ENCODE peak calls at places on chromosomes 11 and 22, in six cellular contexts. One of them, this sample, is unnamed.

GRCh38 chr11:74731301-74732094 is at the start of gene CHRDL2:
- DNase-seq in RWPE1: no peak
- DNase-seq in HS-5: no peak
- DNase-seq in M059J: no peak
- DNase-seq in HTR-8/SVneo: no peak
- DNase-seq in NCI-H1930: peak; percentile 39
- DNase-seq in this sample: no peak

GRCh38 chr11:69867076-69868002 is 48.1 kb upstream of the FGF3 start:
- DNase-seq in RWPE1: no peak
- DNase-seq in NCI-H1930: no peak
- DNase-seq in HTR-8/SVneo: no peak
- DNase-seq in HS-5: no peak
- DNase-seq in M059J: peak; percentile 96
- DNase-seq in this sample: peak; percentile 77

GRCh38 chr11:108620958-108621772 is 27.6 kb upstream of the EXPH5 start:
- DNase-seq in HTR-8/SVneo: no peak
- DNase-seq in NCI-H1930: no peak
- DNase-seq in RWPE1: no peak
- DNase-seq in HS-5: no peak
- DNase-seq in M059J: peak; percentile 35
- DNase-seq in this sample: peak; percentile 11

GRCh38 chr11:123519055-123519796 is 89.2 kb downstream of the GRAMD1B start:
- DNase-seq in RWPE1: no peak
- DNase-seq in HTR-8/SVneo: peak; percentile 20
- DNase-seq in HS-5: no peak
- DNase-seq in M059J: peak; percentile 77
- DNase-seq in NCI-H1930: no peak
- DNase-seq in this sample: peak; percentile 67

GRCh38 chr11:48093795-48094642 is 113.7 kb downstream of the PTPRJ start:
- DNase-seq in NCI-H1930: no peak
- DNase-seq in HTR-8/SVneo: peak; percentile 29
- DNase-seq in RWPE1: no peak
- DNase-seq in HS-5: no peak
- DNase-seq in M059J: no peak
- DNase-seq in this sample: no peak

GRCh38 chr11:46066335-46066734 is 54.9 kb downstream of the PHF21A start:
- DNase-seq in M059J: no peak
- DNase-seq in NCI-H1930: no peak
- DNase-seq in HTR-8/SVneo: no peak
- DNase-seq in HS-5: no peak
- DNase-seq in RWPE1: peak; percentile 13
- DNase-seq in this sample: no peak

GRCh38 chr11:101126551-101127347 is 2.9 kb downstream of the PGR start:
- DNase-seq in RWPE1: no peak
- DNase-seq in M059J: no peak
- DNase-seq in HTR-8/SVneo: no peak
- DNase-seq in HS-5: no peak
- DNase-seq in NCI-H1930: no peak
- DNase-seq in this sample: peak; percentile 4

GRCh38 chr11:66891849-66892660 is 35.2 kb downstream of the LRFN4 start:
- DNase-seq in HTR-8/SVneo: peak; percentile 86
- DNase-seq in HS-5: peak; percentile 93
- DNase-seq in M059J: peak; percentile 99
- DNase-seq in RWPE1: peak; percentile 95
- DNase-seq in NCI-H1930: no peak
- DNase-seq in this sample: peak; percentile 91

GRCh38 chr11:27317751-27318150 is 45.3 kb downstream of the CCDC34 start:
- DNase-seq in M059J: peak; percentile 83
- DNase-seq in HS-5: peak; percentile 40
- DNase-seq in HTR-8/SVneo: peak; percentile 30
- DNase-seq in RWPE1: peak; percentile 23
- DNase-seq in NCI-H1930: no peak
- DNase-seq in this sample: peak; percentile 78

GRCh38 chr11:10355257-10355661 is 50.4 kb downstream of the ADM start:
- DNase-seq in RWPE1: no peak
- DNase-seq in HTR-8/SVneo: peak; percentile 69
- DNase-seq in M059J: peak; percentile 94
- DNase-seq in HS-5: peak; percentile 83
- DNase-seq in NCI-H1930: no peak
- DNase-seq in this sample: no peak

GRCh38 chr22:41274856-41275255 is 11.1 kb downstream of the RANGAP1 start:
- DNase-seq in HTR-8/SVneo: no peak
- DNase-seq in NCI-H1930: no peak
- DNase-seq in HS-5: no peak
- DNase-seq in RWPE1: no peak
- DNase-seq in M059J: no peak
- DNase-seq in this sample: no peak

GRCh38 chr11:91219501-91219900 is 996.7 kb upstream of the CHORDC1 start:
- DNase-seq in NCI-H1930: no peak
- DNase-seq in RWPE1: no peak
- DNase-seq in HTR-8/SVneo: no peak
- DNase-seq in M059J: no peak
- DNase-seq in HS-5: no peak
- DNase-seq in this sample: no peak

GRCh38 chr11:72232260-72233055 is 7.9 kb downstream of the INPPL1 start:
- DNase-seq in M059J: no peak
- DNase-seq in NCI-H1930: no peak
- DNase-seq in HS-5: no peak
- DNase-seq in RWPE1: no peak
- DNase-seq in HTR-8/SVneo: no peak
- DNase-seq in this sample: no peak

GRCh38 chr22:50225200-50225969 is 19.4 kb downstream of the TUBGCP6 start:
- DNase-seq in RWPE1: no peak
- DNase-seq in NCI-H1930: no peak
- DNase-seq in HTR-8/SVneo: no peak
- DNase-seq in HS-5: no peak
- DNase-seq in M059J: no peak
- DNase-seq in this sample: peak; percentile 2

GRCh38 chr11:104531894-104532293 is 366.4 kb downstream of the CASP12 start:
- DNase-seq in HTR-8/SVneo: no peak
- DNase-seq in NCI-H1930: no peak
- DNase-seq in HS-5: no peak
- DNase-seq in M059J: no peak
- DNase-seq in RWPE1: no peak
- DNase-seq in this sample: no peak

GRCh38 chr22:49810363-49811013 is 17.2 kb downstream of the BRD1 start:
- DNase-seq in HS-5: no peak
- DNase-seq in RWPE1: no peak
- DNase-seq in NCI-H1930: no peak
- DNase-seq in M059J: peak; percentile 34
- DNase-seq in HTR-8/SVneo: no peak
- DNase-seq in this sample: no peak

This sample was measured in Daoy.